ENCODE peak calls at places on chromosomes 3 and 15, in eight cellular contexts. One of them, this sample, is unnamed.
A peak's percentile ranks its signal among the peaks of the same experiment; 100 is the strongest.

GRCh38 chr3:4994823-4995499 is 15.7 kb downstream of the BHLHE40 start:
- DNase-seq in upper lobe of right lung: no peak
- DNase-seq in RWPE1: peak; percentile 64
- DNase-seq in choroid plexus epithelial cell: peak; percentile 89
- DNase-seq in RPMI8226: no peak
- DNase-seq in heart left ventricle: peak; percentile 92
- DNase-seq in dorsolateral prefrontal cortex: no peak
- DNase-seq in H54: peak; percentile 52
- DNase-seq in this sample: peak; percentile 88

GRCh38 chr3:132380979-132381944 is 36.0 kb upstream of the DNAJC13 start:
- DNase-seq in choroid plexus epithelial cell: peak; percentile 8
- DNase-seq in heart left ventricle: no peak
- DNase-seq in upper lobe of right lung: no peak
- DNase-seq in RWPE1: no peak
- DNase-seq in H54: no peak
- DNase-seq in dorsolateral prefrontal cortex: no peak
- DNase-seq in RPMI8226: no peak
- DNase-seq in this sample: no peak

GRCh38 chr15:75348034-75348562 is 1.3 kb downstream of the NEIL1 start:
- DNase-seq in RPMI8226: peak; percentile 33
- DNase-seq in RWPE1: no peak
- DNase-seq in dorsolateral prefrontal cortex: peak; percentile 15
- DNase-seq in upper lobe of right lung: peak; percentile 73
- DNase-seq in heart left ventricle: no peak
- DNase-seq in H54: no peak
- DNase-seq in choroid plexus epithelial cell: no peak
- DNase-seq in this sample: peak; percentile 46

GRCh38 chr3:13610006-13610570 is 61.2 kb downstream of the FBLN2 start:
- DNase-seq in choroid plexus epithelial cell: no peak
- DNase-seq in RPMI8226: no peak
- DNase-seq in upper lobe of right lung: no peak
- DNase-seq in H54: no peak
- DNase-seq in dorsolateral prefrontal cortex: no peak
- DNase-seq in heart left ventricle: peak; percentile 14
- DNase-seq in RWPE1: no peak
- DNase-seq in this sample: no peak

GRCh38 chr15:66719471-66719870 is 17.4 kb downstream of the SMAD6 start:
- DNase-seq in RWPE1: no peak
- DNase-seq in dorsolateral prefrontal cortex: no peak
- DNase-seq in RPMI8226: no peak
- DNase-seq in choroid plexus epithelial cell: no peak
- DNase-seq in H54: no peak
- DNase-seq in heart left ventricle: peak; percentile 13
- DNase-seq in upper lobe of right lung: no peak
- DNase-seq in this sample: no peak

GRCh38 chr3:173465112-173465511 is 67.6 kb downstream of the NLGN1 start:
- DNase-seq in H54: peak; percentile 19
- DNase-seq in upper lobe of right lung: no peak
- DNase-seq in RWPE1: peak; percentile 3
- DNase-seq in choroid plexus epithelial cell: peak; percentile 19
- DNase-seq in RPMI8226: no peak
- DNase-seq in heart left ventricle: no peak
- DNase-seq in dorsolateral prefrontal cortex: no peak
- DNase-seq in this sample: peak; percentile 55

GRCh38 chr3:69342074-69342473 is 43.8 kb downstream of the FRMD4B start:
- DNase-seq in H54: no peak
- DNase-seq in heart left ventricle: no peak
- DNase-seq in dorsolateral prefrontal cortex: no peak
- DNase-seq in upper lobe of right lung: no peak
- DNase-seq in RPMI8226: no peak
- DNase-seq in choroid plexus epithelial cell: no peak
- DNase-seq in RWPE1: no peak
- DNase-seq in this sample: no peak

GRCh38 chr15:59687831-59688230 is 1.3 kb downstream of the BNIP2 start:
- DNase-seq in choroid plexus epithelial cell: peak; percentile 64
- DNase-seq in upper lobe of right lung: no peak
- DNase-seq in dorsolateral prefrontal cortex: no peak
- DNase-seq in H54: no peak
- DNase-seq in heart left ventricle: no peak
- DNase-seq in RWPE1: peak; percentile 18
- DNase-seq in RPMI8226: peak; percentile 66
- DNase-seq in this sample: peak; percentile 50

GRCh38 chr3:50534721-50535330 is 31.4 kb upstream of the CACNA2D2 start:
- DNase-seq in choroid plexus epithelial cell: peak; percentile 41
- DNase-seq in H54: no peak
- DNase-seq in heart left ventricle: no peak
- DNase-seq in RPMI8226: no peak
- DNase-seq in upper lobe of right lung: no peak
- DNase-seq in dorsolateral prefrontal cortex: no peak
- DNase-seq in RWPE1: no peak
- DNase-seq in this sample: peak; percentile 22

GRCh38 chr15:88741671-88742070 is 61.6 kb upstream of the ACAN start:
- DNase-seq in heart left ventricle: no peak
- DNase-seq in dorsolateral prefrontal cortex: no peak
- DNase-seq in upper lobe of right lung: no peak
- DNase-seq in RWPE1: no peak
- DNase-seq in choroid plexus epithelial cell: no peak
- DNase-seq in RPMI8226: no peak
- DNase-seq in H54: no peak
- DNase-seq in this sample: no peak

GRCh38 chr15:89556413-89557262 is 18.6 kb upstream of the TICRR start:
- DNase-seq in heart left ventricle: peak; percentile 41
- DNase-seq in choroid plexus epithelial cell: peak; percentile 90
- DNase-seq in RPMI8226: peak; percentile 76
- DNase-seq in RWPE1: peak; percentile 68
- DNase-seq in dorsolateral prefrontal cortex: peak; percentile 57
- DNase-seq in upper lobe of right lung: no peak
- DNase-seq in H54: no peak
- DNase-seq in this sample: peak; percentile 89

GRCh38 chr15:68552773-68553172 is 26.0 kb upstream of the CORO2B start:
- DNase-seq in heart left ventricle: no peak
- DNase-seq in choroid plexus epithelial cell: peak; percentile 61
- DNase-seq in RWPE1: no peak
- DNase-seq in upper lobe of right lung: no peak
- DNase-seq in H54: no peak
- DNase-seq in dorsolateral prefrontal cortex: no peak
- DNase-seq in RPMI8226: no peak
- DNase-seq in this sample: peak; percentile 18

GRCh38 chr3:81558106-81558505 is 203.3 kb downstream of the GBE1 start:
- DNase-seq in heart left ventricle: no peak
- DNase-seq in RPMI8226: no peak
- DNase-seq in upper lobe of right lung: no peak
- DNase-seq in dorsolateral prefrontal cortex: no peak
- DNase-seq in H54: no peak
- DNase-seq in choroid plexus epithelial cell: no peak
- DNase-seq in RWPE1: no peak
- DNase-seq in this sample: no peak

GRCh38 chr15:57384024-57384423 is 7.7 kb downstream of the CGNL1 start:
- DNase-seq in RWPE1: no peak
- DNase-seq in dorsolateral prefrontal cortex: no peak
- DNase-seq in heart left ventricle: peak; percentile 77
- DNase-seq in upper lobe of right lung: no peak
- DNase-seq in choroid plexus epithelial cell: no peak
- DNase-seq in H54: no peak
- DNase-seq in RPMI8226: no peak
- DNase-seq in this sample: no peak

GRCh38 chr3:4977001-4977888 is 2.0 kb upstream of the BHLHE40 start:
- DNase-seq in H54: no peak
- DNase-seq in choroid plexus epithelial cell: peak; percentile 93
- DNase-seq in RPMI8226: peak; percentile 66
- DNase-seq in upper lobe of right lung: peak; percentile 91
- DNase-seq in heart left ventricle: peak; percentile 95
- DNase-seq in dorsolateral prefrontal cortex: peak; percentile 21
- DNase-seq in RWPE1: peak; percentile 44
- DNase-seq in this sample: peak; percentile 86

GRCh38 chr15:90063733-90064247 is 38.5 kb downstream of the IDH2 start:
- DNase-seq in RPMI8226: peak; percentile 67
- DNase-seq in H54: no peak
- DNase-seq in choroid plexus epithelial cell: no peak
- DNase-seq in RWPE1: no peak
- DNase-seq in heart left ventricle: no peak
- DNase-seq in upper lobe of right lung: no peak
- DNase-seq in dorsolateral prefrontal cortex: no peak
- DNase-seq in this sample: no peak

GRCh38 chr3:11624161-11624560 is 19.6 kb downstream of the VGLL4 start:
- DNase-seq in heart left ventricle: no peak
- DNase-seq in dorsolateral prefrontal cortex: no peak
- DNase-seq in choroid plexus epithelial cell: peak; percentile 55
- DNase-seq in upper lobe of right lung: no peak
- DNase-seq in RWPE1: no peak
- DNase-seq in H54: no peak
- DNase-seq in RPMI8226: no peak
- DNase-seq in this sample: no peak

GRCh38 chr3:108029466-108029865 is 61.4 kb downstream of the CD47 start:
- DNase-seq in upper lobe of right lung: no peak
- DNase-seq in heart left ventricle: no peak
- DNase-seq in choroid plexus epithelial cell: no peak
- DNase-seq in dorsolateral prefrontal cortex: no peak
- DNase-seq in H54: no peak
- DNase-seq in RWPE1: no peak
- DNase-seq in RPMI8226: no peak
- DNase-seq in this sample: no peak

GRCh38 chr15:33430564-33430963 is 119.8 kb downstream of the RYR3 start:
- DNase-seq in heart left ventricle: no peak
- DNase-seq in RPMI8226: no peak
- DNase-seq in H54: no peak
- DNase-seq in RWPE1: no peak
- DNase-seq in choroid plexus epithelial cell: no peak
- DNase-seq in dorsolateral prefrontal cortex: no peak
- DNase-seq in upper lobe of right lung: no peak
- DNase-seq in this sample: no peak

GRCh38 chr15:32979710-32980109 is 214.8 kb downstream of the FMN1 start:
- DNase-seq in heart left ventricle: no peak
- DNase-seq in H54: peak; percentile 15
- DNase-seq in RPMI8226: no peak
- DNase-seq in choroid plexus epithelial cell: peak; percentile 55
- DNase-seq in RWPE1: no peak
- DNase-seq in dorsolateral prefrontal cortex: no peak
- DNase-seq in upper lobe of right lung: no peak
- DNase-seq in this sample: peak; percentile 78

GRCh38 chr3:52047295-52047960 is 8.9 kb downstream of the DUSP7 start:
- DNase-seq in upper lobe of right lung: peak; percentile 78
- DNase-seq in heart left ventricle: no peak
- DNase-seq in RPMI8226: no peak
- DNase-seq in H54: peak; percentile 50
- DNase-seq in RWPE1: peak; percentile 59
- DNase-seq in choroid plexus epithelial cell: no peak
- DNase-seq in dorsolateral prefrontal cortex: no peak
- DNase-seq in this sample: no peak

This sample was measured in adipocyte.